ENCODE peak calls at places on chromosome 20, in five cellular contexts. X, I, Q, G and V are unnamed samples.

GRCh38 chr20:35463455-35464300 is 8.3 kb downstream of the CEP250 start:
- DNase-seq in X (no peak), I (peak), G (peak), Q (peak), V (peak)

GRCh38 chr20:50085146-50085480 is 27.8 kb downstream of the UBE2V1 start:
- DNase-seq in I (no peak), X (no peak), Q (no peak), G (no peak), V (no peak)

GRCh38 chr20:43300887-43301286 is 111.2 kb upstream of the PTPRT start:
- DNase-seq in X (no peak), Q (no peak), G (no peak), I (no peak), V (no peak)

GRCh38 chr20:63309261-63310071 is 16.5 kb downstream of the COL20A1 start:
- DNase-seq in G (peak), Q (peak), I (peak), X (no peak), V (peak)

GRCh38 chr20:26216025-26216424 is 519.4 kb upstream of the ZNF337 start:
- DNase-seq in G (no peak), X (no peak), Q (no peak), I (no peak), V (no peak)

GRCh38 chr20:2652724-2653510 is 485 bp downstream of the NOP56 start:
- DNase-seq in Q (no peak), I (peak), X (no peak), G (peak), V (peak)

GRCh38 chr20:32980131-32980941 is 23.9 kb downstream of the SUN5 start:
- DNase-seq in Q (no peak), G (no peak), X (no peak), I (no peak), V (no peak)

GRCh38 chr20:44041001-44041400 is 126.3 kb downstream of the TOX2 start:
- DNase-seq in Q (no peak), X (no peak), G (no peak), I (no peak), V (no peak)

GRCh38 chr20:62214067-62214466 is 6.0 kb downstream of the HRH3 start:
- DNase-seq in X (no peak), G (no peak), I (no peak), Q (no peak), V (no peak)

GRCh38 chr20:2382833-2383232 is 2.1 kb downstream of the TGM6 start:
- DNase-seq in Q (no peak), X (no peak), G (no peak), I (no peak), V (no peak)

GRCh38 chr20:5131502-5131901 is 4.7 kb downstream of the CDS2 start:
- DNase-seq in G (no peak), I (no peak), X (no peak), Q (no peak), V (no peak)

GRCh38 chr20:53870426-53871199 is 199.8 kb downstream of the BCAS1 start:
- DNase-seq in X (no peak), I (no peak), G (no peak), Q (no peak), V (no peak)

GRCh38 chr20:22974354-22974753 is 60.8 kb upstream of the SSTR4 start:
- DNase-seq in G (no peak), I (peak), Q (no peak), X (no peak), V (no peak)

GRCh38 chr20:7856756-7857155 is 83.5 kb downstream of the HAO1 start:
- DNase-seq in X (no peak), Q (no peak), G (no peak), I (no peak), V (no peak)

GRCh38 chr20:63100401-63100925 is 93.7 kb upstream of the BHLHE23 start:
- DNase-seq in G (no peak), X (no peak), Q (no peak), I (no peak), V (no peak)

GRCh38 chr20:56839791-56840190 is 210.7 kb downstream of the TFAP2C start:
- DNase-seq in I (no peak), X (no peak), Q (no peak), G (no peak), V (no peak)

GRCh38 chr20:22579711-22580697 is 4.4 kb downstream of the FOXA2 start:
- DNase-seq in X (no peak), G (no peak), Q (no peak), I (no peak), V (no peak)

GRCh38 chr20:328596-329324 is 3.4 kb downstream of the SOX12 start:
- DNase-seq in G (no peak), X (no peak), I (no peak), Q (no peak), V (no peak)

GRCh38 chr20:12924126-12924525 is 84.6 kb upstream of the SPTLC3 start:
- DNase-seq in G (no peak), I (no peak), X (no peak), Q (no peak), V (no peak)

GRCh38 chr20:59003836-59004492 is 3.1 kb downstream of the CTSZ start:
- DNase-seq in G (no peak), X (no peak), I (no peak), Q (no peak), V (no peak)

GRCh38 chr20:64031822-64032314 is 4.1 kb upstream of the C20orf204 start:
- DNase-seq in I (no peak), Q (no peak), G (no peak), X (no peak), V (peak)

GRCh38 chr20:51541189-51542032 is 1.1 kb downstream of the NFATC2 start:
- DNase-seq in X (peak), Q (peak), I (peak), G (peak), V (no peak)

GRCh38 chr20:13102689-13103088 is 93.9 kb downstream of the SPTLC3 start:
- DNase-seq in X (no peak), G (no peak), Q (no peak), I (no peak), V (no peak)

GRCh38 chr20:4225778-4226177 is 210.4 kb upstream of the RNF24 start:
- DNase-seq in I (no peak), Q (no peak), X (no peak), G (no peak), V (no peak)